ENCODE peak calls at places on chromosomes 3 and 15, in six cellular contexts. Z is left ventricle myocardium inferior, M is uterus, Q is trophoblast cell, V is heart left ventricle, W is GM23248. N is an unnamed sample. For H3K4me1 and H3K36me3, the result is how much of the 10 kb centered on the place peaks cover.

GRCh38 chr3:39502838-39503145 is 35.3 kb downstream of the MOBP start:
- DNase-seq in Z (no peak), M (no peak), Q (no peak), V (no peak), W (no peak), N (no peak)

GRCh38 chr3:98807011-98807410 is 43.9 kb downstream of the ST3GAL6 start:
- DNase-seq in Z (no peak), M (no peak), Q (peak), V (no peak), W (no peak), N (no peak)

GRCh38 chr3:110814170-110815007 is 257.2 kb upstream of the NECTIN3 start:
- DNase-seq in Z (no peak), M (no peak), Q (no peak), V (no peak), W (peak), N (no peak)

GRCh38 chr15:38257676-38258075 is 5.0 kb downstream of the SPRED1 start:
- DNase-seq in Z (no peak), M (no peak), Q (no peak), V (no peak), W (no peak), N (no peak)

GRCh38 chr15:80825361-80826030 is 46.3 kb downstream of the CEMIP start:
- DNase-seq in Z (no peak), M (no peak), Q (peak), V (no peak), W (peak), N (no peak)

GRCh38 chr3:30747771-30748281 is 141.4 kb downstream of the TGFBR2 start:
- DNase-seq in Z (no peak), M (no peak), Q (peak), V (no peak), W (peak), N (no peak)

GRCh38 chr3:185216587-185216918 is 37.3 kb downstream of the EHHADH start:
- DNase-seq in Z (no peak), M (no peak), Q (no peak), V (no peak), W (no peak), N (no peak)

GRCh38 chr3:67947808-67948508 is 293.5 kb upstream of the SUCLG2 start:
- DNase-seq in Z (no peak), M (no peak), Q (no peak), V (no peak), W (no peak), N (no peak)

GRCh38 chr15:50262533-50262932 is 3.0 kb downstream of the HDC start:
- DNase-seq in Z (no peak), M (no peak), Q (no peak), V (no peak), W (no peak), N (no peak)

GRCh38 chr3:133943639-133944131 is 48.0 kb upstream of the RAB6B start:
- DNase-seq in Z (no peak), M (no peak), Q (peak), V (no peak), W (peak), N (no peak)

GRCh38 chr15:91054791-91055190 is 32.4 kb upstream of the VPS33B start:
- DNase-seq in Z (no peak), M (no peak), Q (no peak), V (no peak), W (no peak), N (no peak)

GRCh38 chr3:161231861-161232260 is 10.8 kb downstream of the NMD3 start:
- DNase-seq in Z (no peak), M (no peak), Q (no peak), V (no peak), W (no peak), N (no peak)

GRCh38 chr3:53826048-53826447 is 20.2 kb downstream of the CHDH start:
- DNase-seq in Z (no peak), M (no peak), Q (no peak), V (no peak), W (no peak), N (no peak)

GRCh38 chr3:184227481-184227935 is 1.9 kb upstream of the VWA5B2 start:
- DNase-seq in Z (no peak), M (no peak), Q (peak), V (no peak), W (peak), N (no peak)

GRCh38 chr3:59749291-59749690 is 699.5 kb upstream of the CFAP20DC start:
- DNase-seq in Z (no peak), M (no peak), Q (no peak), V (no peak), W (no peak), N (no peak)

GRCh38 chr3:56976666-56977560 is 83.6 kb upstream of the SPATA12 start:
- DNase-seq in Z (no peak), M (peak), Q (no peak), V (no peak), W (peak), N (peak)

GRCh38 chr3:134904333-134904771 is 109.3 kb downstream of the EPHB1 start:
- DNase-seq in Z (no peak), M (no peak), Q (no peak), V (no peak), W (no peak), N (no peak)

GRCh38 chr3:149042766-149043386 is 43.5 kb downstream of the HLTF start:
- DNase-seq in Z (no peak), M (no peak), Q (no peak), V (no peak), W (peak), N (no peak)

GRCh38 chr3:188780188-188781147 is 391.3 kb upstream of the TPRG1 start:
- DNase-seq in Z (peak), M (peak), Q (peak), V (no peak), W (peak), N (peak)

GRCh38 chr15:38454687-38455071 is 752 bp downstream of the FAM98B start:
- DNase-seq in Z (no peak), M (no peak), Q (no peak), V (no peak), W (peak), N (no peak)

GRCh38 chr3:66236281-66236680 is 15.5 kb downstream of the SLC25A26 start:
- DNase-seq in Z (no peak), M (no peak), Q (peak), V (no peak), W (peak), N (no peak)

DNA sequence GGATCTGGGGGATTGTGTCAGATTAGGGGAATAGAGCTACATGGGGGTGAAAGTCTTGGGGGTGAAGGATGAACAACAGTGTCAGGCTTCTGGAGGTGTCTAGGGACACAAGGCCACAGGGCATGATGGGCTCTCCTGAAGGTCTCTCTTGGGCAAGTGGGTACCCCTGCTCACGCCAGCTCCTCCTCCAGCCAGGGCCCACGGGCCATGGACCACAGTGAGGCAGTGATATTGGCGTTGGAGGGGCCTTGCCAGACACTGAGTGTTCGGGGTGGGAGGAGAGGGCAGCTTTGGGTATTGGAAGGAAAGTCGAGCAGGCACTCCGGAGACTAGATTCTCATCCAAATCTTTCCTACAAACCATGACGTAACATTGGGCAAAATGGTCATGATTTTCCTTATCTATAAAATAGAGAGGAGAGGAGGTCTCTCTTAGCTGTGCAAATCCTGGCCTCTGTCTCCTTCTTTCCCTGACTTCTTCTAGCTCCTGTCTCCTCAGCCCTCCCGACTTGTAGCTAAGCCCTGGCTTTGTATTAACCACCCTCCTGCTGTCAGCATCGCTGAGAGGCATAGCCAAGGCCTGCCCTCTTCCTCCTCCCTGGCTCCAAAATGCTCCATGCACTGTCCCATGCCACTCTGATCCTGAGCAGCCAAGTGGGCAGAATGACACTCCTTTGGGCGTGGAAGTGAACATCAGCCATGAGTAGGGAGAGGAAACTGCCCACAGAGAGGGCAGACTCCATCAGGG is 24.0 kb upstream of the SRP14 start:
- DNase-seq in Z (no peak), M (no peak), Q (no peak), V (no peak), W (no peak), N (no peak)
- H3K4me1 ChIP-seq in Z (under half), M (under half), Q (under half), V (under half), W (under half), N (under half)

DNA sequence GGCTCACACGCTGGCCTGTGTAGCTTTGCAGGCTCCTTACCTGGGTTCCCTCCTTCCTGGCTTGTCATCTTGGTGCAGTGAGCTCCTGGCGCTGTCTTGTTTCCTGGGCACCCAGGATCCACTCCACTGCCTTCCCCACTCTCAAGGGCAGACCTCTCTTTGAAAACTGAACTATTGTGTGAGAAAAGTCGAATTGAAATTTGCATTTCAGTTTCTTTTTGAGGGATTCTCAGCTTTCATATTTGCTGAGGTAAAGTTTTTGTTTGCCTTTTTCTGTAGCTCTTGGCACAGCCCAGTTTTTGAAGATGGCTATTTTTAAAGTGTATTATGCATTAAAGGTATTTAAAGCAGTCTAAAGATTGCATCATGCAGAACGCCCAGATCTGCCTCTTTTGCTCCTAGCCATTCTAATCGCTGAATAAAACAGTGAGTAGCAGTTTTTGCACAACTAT is 70.1 kb downstream of the CCK start:
- DNase-seq in Z (no peak), M (no peak), Q (peak), V (no peak), W (no peak), N (no peak)
- H3K36me3 ChIP-seq in Z (half or more), M (under half), Q (half or more), V (half or more), W (half or more), N (half or more)

GRCh38 chr15:45167631-45168205 is 20.0 kb downstream of the SHF start:
- DNase-seq in Z (no peak), M (no peak), Q (no peak), V (no peak), W (no peak), N (no peak)
- H3K27ac ChIP-seq in Z (peak), M (peak), Q (no peak), V (peak), W (peak), N (peak)

DNA sequence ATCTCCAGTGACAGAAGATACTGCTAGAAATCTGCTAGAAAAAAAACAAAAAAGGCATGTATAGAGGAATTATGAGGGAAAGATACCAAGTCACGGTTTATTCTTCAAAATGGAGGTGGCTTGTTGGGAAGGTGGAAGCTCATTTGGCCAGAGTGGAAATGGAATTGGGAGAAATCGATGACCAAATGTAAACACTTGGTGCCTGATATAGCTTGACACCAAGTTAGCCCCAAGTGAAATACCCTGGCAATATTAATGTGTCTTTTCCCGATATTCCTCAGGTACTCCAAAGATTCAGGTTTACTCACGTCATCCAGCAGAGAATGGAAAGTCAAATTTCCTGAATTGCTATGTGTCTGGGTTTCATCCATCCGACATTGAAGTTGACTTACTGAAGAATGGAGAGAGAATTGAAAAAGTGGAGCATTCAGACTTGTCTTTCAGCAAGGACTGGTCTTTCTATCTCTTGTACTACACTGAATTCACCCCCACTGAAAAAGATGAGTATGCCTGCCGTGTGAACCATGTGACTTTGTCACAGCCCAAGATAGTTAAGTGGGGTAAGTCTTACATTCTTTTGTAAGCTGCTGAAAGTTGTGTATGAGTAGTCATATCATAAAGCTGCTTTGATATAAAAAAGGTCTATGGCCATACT is 4.0 kb downstream of the B2M start:
- DNase-seq in Z (no peak), M (no peak), Q (no peak), V (no peak), W (no peak), N (no peak)
- H3K4me1 ChIP-seq in Z (half or more), M (under half), Q (under half), V (under half), W (under half), N (under half)